ENCODE peak calls at places on chromosomes 12 and 14, in four cellular contexts. R, Y, T and F are unnamed samples.

GRCh38 chr14:24060443-24060842 is 8.6 kb downstream of the CARMIL3 start:
- DNase-seq in R (no peak), T (no peak), Y (no peak), F (no peak)

GRCh38 chr12:131385313-131386166 is 325.4 kb upstream of the SFSWAP start:
- DNase-seq in R (no peak), Y (no peak), T (no peak), F (no peak)

GRCh38 chr14:104968153-104968527 is 10.0 kb downstream of the AHNAK2 start:
- DNase-seq in Y (peak), T (no peak), R (peak), F (no peak)

GRCh38 chr14:81004575-81004974 is 49.2 kb downstream of the TSHR start:
- DNase-seq in T (no peak), R (no peak), Y (no peak), F (no peak)

GRCh38 chr14:25516838-25517237 is 466.9 kb upstream of the STXBP6 start:
- DNase-seq in Y (no peak), T (no peak), R (no peak), F (no peak)

GRCh38 chr12:122018937-122019336 is 2.7 kb upstream of the BCL7A start:
- DNase-seq in Y (no peak), T (no peak), R (no peak), F (no peak)

GRCh38 chr14:65332141-65332871 is 80.2 kb upstream of the FUT8 start:
- DNase-seq in T (no peak), Y (peak), R (no peak), F (no peak)

GRCh38 chr12:2250797-2251196 is 198.0 kb downstream of the CACNA1C start:
- DNase-seq in Y (peak), R (peak), T (no peak), F (peak)

GRCh38 chr14:99508896-99509629 is 27.9 kb downstream of the CCNK start:
- DNase-seq in T (no peak), R (no peak), Y (no peak), F (no peak)

GRCh38 chr12:82461393-82461792 is 103.1 kb downstream of the METTL25 start:
- DNase-seq in T (no peak), R (no peak), Y (no peak), F (no peak)

GRCh38 chr14:83251402-83251801 is 1717.7 kb upstream of the SEL1L start:
- DNase-seq in R (no peak), T (no peak), Y (no peak), F (no peak)